ENCODE peak calls at places on chromosomes 6 and 20, in seven cellular contexts. One of them, this sample, is unnamed.

GRCh38 chr20:58682656-58683055 is 9.9 kb upstream of the NPEPL1 start:
- DNase-seq in IMR-90: peak
- DNase-seq in PC-9: no peak
- DNase-seq in endodermal cell: no peak
- DNase-seq in lower lobe of right lung: no peak
- DNase-seq in astrocyte: peak
- DNase-seq in AG10803: peak
- DNase-seq in this sample: no peak

GRCh38 chr6:43990275-43990626 is 137.0 kb downstream of the MRPL14 start:
- DNase-seq in IMR-90: peak
- DNase-seq in PC-9: no peak
- DNase-seq in endodermal cell: no peak
- DNase-seq in lower lobe of right lung: no peak
- DNase-seq in astrocyte: peak
- DNase-seq in AG10803: peak
- DNase-seq in this sample: no peak

GRCh38 chr20:58579069-58579818 is 64.0 kb upstream of the APCDD1L start:
- DNase-seq in IMR-90: no peak
- DNase-seq in PC-9: no peak
- DNase-seq in endodermal cell: no peak
- DNase-seq in lower lobe of right lung: no peak
- DNase-seq in astrocyte: no peak
- DNase-seq in AG10803: no peak
- DNase-seq in this sample: no peak

GRCh38 chr6:68317366-68317765 is 317.7 kb upstream of the ADGRB3 start:
- DNase-seq in IMR-90: no peak
- DNase-seq in PC-9: no peak
- DNase-seq in endodermal cell: no peak
- DNase-seq in lower lobe of right lung: no peak
- DNase-seq in astrocyte: no peak
- DNase-seq in AG10803: no peak
- DNase-seq in this sample: no peak

GRCh38 chr20:59005523-59006166 is 1.4 kb downstream of the CTSZ start:
- DNase-seq in IMR-90: no peak
- DNase-seq in PC-9: no peak
- DNase-seq in endodermal cell: peak
- DNase-seq in lower lobe of right lung: no peak
- DNase-seq in astrocyte: no peak
- DNase-seq in AG10803: no peak
- DNase-seq in this sample: no peak

GRCh38 chr20:60036346-60037119 is 78.3 kb downstream of the CDH26 start:
- DNase-seq in IMR-90: no peak
- DNase-seq in PC-9: no peak
- DNase-seq in endodermal cell: no peak
- DNase-seq in lower lobe of right lung: no peak
- DNase-seq in astrocyte: no peak
- DNase-seq in AG10803: no peak
- DNase-seq in this sample: no peak

GRCh38 chr20:50211065-50211464 is 20.4 kb downstream of the CEBPB start:
- DNase-seq in IMR-90: no peak
- DNase-seq in PC-9: no peak
- DNase-seq in endodermal cell: no peak
- DNase-seq in lower lobe of right lung: no peak
- DNase-seq in astrocyte: no peak
- DNase-seq in AG10803: no peak
- DNase-seq in this sample: no peak

GRCh38 chr20:51350941-51351631 is 191.4 kb downstream of the NFATC2 start:
- DNase-seq in IMR-90: peak
- DNase-seq in PC-9: no peak
- DNase-seq in endodermal cell: no peak
- DNase-seq in lower lobe of right lung: no peak
- DNase-seq in astrocyte: peak
- DNase-seq in AG10803: peak
- DNase-seq in this sample: peak

GRCh38 chr20:47573586-47573985 is 71.9 kb downstream of the NCOA3 start:
- DNase-seq in IMR-90: no peak
- DNase-seq in PC-9: no peak
- DNase-seq in endodermal cell: no peak
- DNase-seq in lower lobe of right lung: no peak
- DNase-seq in astrocyte: no peak
- DNase-seq in AG10803: no peak
- DNase-seq in this sample: no peak

GRCh38 chr6:81751388-81752083 is 945 bp downstream of the TENT5A start:
- DNase-seq in IMR-90: peak
- DNase-seq in PC-9: peak
- DNase-seq in endodermal cell: peak
- DNase-seq in lower lobe of right lung: peak
- DNase-seq in astrocyte: peak
- DNase-seq in AG10803: peak
- DNase-seq in this sample: peak

GRCh38 chr20:52426856-52427255 is 235.3 kb upstream of the ZFP64 start:
- DNase-seq in IMR-90: no peak
- DNase-seq in PC-9: no peak
- DNase-seq in endodermal cell: no peak
- DNase-seq in lower lobe of right lung: no peak
- DNase-seq in astrocyte: no peak
- DNase-seq in AG10803: no peak
- DNase-seq in this sample: no peak

GRCh38 chr6:56655996-56656395 is 13.3 kb upstream of the DST start:
- DNase-seq in IMR-90: no peak
- DNase-seq in PC-9: no peak
- DNase-seq in endodermal cell: no peak
- DNase-seq in lower lobe of right lung: no peak
- DNase-seq in astrocyte: no peak
- DNase-seq in AG10803: no peak
- DNase-seq in this sample: no peak

GRCh38 chr6:52577022-52577777 is at the start of gene TRAM2:
- DNase-seq in IMR-90: peak
- DNase-seq in PC-9: peak
- DNase-seq in endodermal cell: peak
- DNase-seq in lower lobe of right lung: peak
- DNase-seq in astrocyte: peak
- DNase-seq in AG10803: peak
- DNase-seq in this sample: peak

GRCh38 chr20:18190466-18191233 is 53.0 kb downstream of the KAT14 start:
- DNase-seq in IMR-90: no peak
- DNase-seq in PC-9: no peak
- DNase-seq in endodermal cell: peak
- DNase-seq in lower lobe of right lung: no peak
- DNase-seq in astrocyte: no peak
- DNase-seq in AG10803: no peak
- DNase-seq in this sample: no peak

GRCh38 chr6:63637865-63638445 is 2.4 kb downstream of the PHF3 start:
- DNase-seq in IMR-90: no peak
- DNase-seq in PC-9: no peak
- DNase-seq in endodermal cell: no peak
- DNase-seq in lower lobe of right lung: no peak
- DNase-seq in astrocyte: no peak
- DNase-seq in AG10803: peak
- DNase-seq in this sample: no peak

GRCh38 chr6:136793348-136793747 is 1.1 kb upstream of the MAP3K5 start:
- DNase-seq in IMR-90: no peak
- DNase-seq in PC-9: no peak
- DNase-seq in endodermal cell: no peak
- DNase-seq in lower lobe of right lung: no peak
- DNase-seq in astrocyte: no peak
- DNase-seq in AG10803: no peak
- DNase-seq in this sample: no peak
- H3K4me3 ChIP-seq in IMR-90: peak
- H3K4me3 ChIP-seq in PC-9: peak
- H3K4me3 ChIP-seq in endodermal cell: peak
- H3K4me3 ChIP-seq in lower lobe of right lung: peak
- H3K4me3 ChIP-seq in astrocyte: peak
- H3K4me3 ChIP-seq in AG10803: peak
- H3K4me3 ChIP-seq in this sample: peak

DNA sequence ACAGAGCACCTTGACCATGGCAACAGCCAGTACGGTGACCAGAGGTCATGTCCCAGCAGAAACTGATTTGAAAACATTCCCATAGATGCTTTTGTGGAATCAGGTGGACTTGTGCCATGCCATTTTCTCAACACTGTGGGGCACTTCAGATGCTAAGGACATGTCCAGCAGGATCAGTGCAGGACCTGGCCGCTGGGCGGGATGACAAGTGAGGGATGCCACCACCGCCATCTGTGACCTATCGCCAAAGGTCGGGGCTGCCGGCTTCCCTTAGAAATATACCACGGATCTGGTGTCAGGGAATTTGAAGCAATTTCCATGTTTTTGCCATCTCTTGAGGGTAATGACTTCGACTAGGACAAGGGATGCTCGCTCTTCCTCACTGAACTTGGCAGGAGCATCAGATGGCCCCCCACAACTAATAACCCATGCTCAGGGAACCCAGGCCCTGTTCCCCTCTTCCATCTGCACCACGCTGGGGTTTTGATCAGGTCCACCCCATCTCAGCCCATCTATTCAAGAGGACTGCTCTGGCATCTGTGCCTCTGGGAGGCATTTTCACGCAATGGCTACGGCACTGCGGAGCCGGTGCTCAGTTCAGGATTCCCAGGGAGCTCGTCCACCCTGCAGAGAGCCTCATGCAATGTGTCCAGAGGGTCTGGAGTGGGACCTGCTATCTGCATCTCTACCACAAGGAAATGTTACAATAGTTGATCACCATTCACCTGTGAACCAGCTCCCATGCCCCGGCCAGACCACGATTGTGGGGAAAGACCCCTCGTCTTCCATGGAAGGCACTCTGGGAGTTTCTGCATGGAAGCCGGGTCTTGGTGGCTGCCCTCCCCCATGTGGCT is 302.6 kb downstream of the TAF4 start:
- DNase-seq in IMR-90: no peak
- DNase-seq in PC-9: no peak
- DNase-seq in endodermal cell: peak
- DNase-seq in lower lobe of right lung: no peak
- DNase-seq in astrocyte: no peak
- DNase-seq in AG10803: no peak
- DNase-seq in this sample: no peak
- TF ChIP-seq CTCF in IMR-90: no peak
- TF ChIP-seq CTCF in PC-9: no peak
- TF ChIP-seq CTCF in endodermal cell: no peak
- TF ChIP-seq CTCF in lower lobe of right lung: no peak
- TF ChIP-seq CTCF in astrocyte: no peak
- TF ChIP-seq CTCF in AG10803: no peak
- TF ChIP-seq CTCF in this sample: no peak

GRCh38 chr6:27679968-27680694 is 207.2 kb upstream of the ZNF184 start:
- DNase-seq in IMR-90: no peak
- DNase-seq in PC-9: no peak
- DNase-seq in endodermal cell: peak
- DNase-seq in lower lobe of right lung: no peak
- DNase-seq in astrocyte: no peak
- DNase-seq in AG10803: no peak
- DNase-seq in this sample: no peak

GRCh38 chr6:27688014-27688586 is 215.2 kb upstream of the ZNF184 start:
- DNase-seq in IMR-90: peak
- DNase-seq in PC-9: peak
- DNase-seq in endodermal cell: peak
- DNase-seq in lower lobe of right lung: peak
- DNase-seq in astrocyte: peak
- DNase-seq in AG10803: peak
- DNase-seq in this sample: peak

GRCh38 chr6:27687154-27688013 is 214.5 kb upstream of the ZNF184 start:
- DNase-seq in IMR-90: peak
- DNase-seq in PC-9: peak
- DNase-seq in endodermal cell: peak
- DNase-seq in lower lobe of right lung: peak
- DNase-seq in astrocyte: peak
- DNase-seq in AG10803: peak
- DNase-seq in this sample: peak

GRCh38 chr6:27685278-27685677 is 212.4 kb upstream of the ZNF184 start:
- DNase-seq in IMR-90: no peak
- DNase-seq in PC-9: no peak
- DNase-seq in endodermal cell: no peak
- DNase-seq in lower lobe of right lung: no peak
- DNase-seq in astrocyte: no peak
- DNase-seq in AG10803: no peak
- DNase-seq in this sample: no peak

GRCh38 chr6:27684264-27685211 is 211.6 kb upstream of the ZNF184 start:
- DNase-seq in IMR-90: peak
- DNase-seq in PC-9: peak
- DNase-seq in endodermal cell: peak
- DNase-seq in lower lobe of right lung: no peak
- DNase-seq in astrocyte: peak
- DNase-seq in AG10803: peak
- DNase-seq in this sample: peak
- H3K4me3 ChIP-seq in IMR-90: no peak
- H3K4me3 ChIP-seq in PC-9: no peak
- H3K4me3 ChIP-seq in endodermal cell: peak
- H3K4me3 ChIP-seq in lower lobe of right lung: no peak
- H3K4me3 ChIP-seq in astrocyte: no peak
- H3K4me3 ChIP-seq in AG10803: no peak
- H3K4me3 ChIP-seq in this sample: no peak

GRCh38 chr6:17061097-17061496 is 40.8 kb upstream of the STMND1 start:
- DNase-seq in IMR-90: no peak
- DNase-seq in PC-9: no peak
- DNase-seq in endodermal cell: no peak
- DNase-seq in lower lobe of right lung: no peak
- DNase-seq in astrocyte: no peak
- DNase-seq in AG10803: no peak
- DNase-seq in this sample: no peak
- TF ChIP-seq CTCF in IMR-90: no peak
- TF ChIP-seq CTCF in PC-9: no peak
- TF ChIP-seq CTCF in endodermal cell: peak
- TF ChIP-seq CTCF in lower lobe of right lung: no peak
- TF ChIP-seq CTCF in astrocyte: no peak
- TF ChIP-seq CTCF in AG10803: no peak
- TF ChIP-seq CTCF in this sample: peak

GRCh38 chr6:51107769-51108203 is 289.1 kb downstream of the TFAP2B start:
- DNase-seq in IMR-90: no peak
- DNase-seq in PC-9: no peak
- DNase-seq in endodermal cell: no peak
- DNase-seq in lower lobe of right lung: no peak
- DNase-seq in astrocyte: no peak
- DNase-seq in AG10803: no peak
- DNase-seq in this sample: no peak
- H3K4me3 ChIP-seq in IMR-90: no peak
- H3K4me3 ChIP-seq in PC-9: no peak
- H3K4me3 ChIP-seq in endodermal cell: no peak
- H3K4me3 ChIP-seq in lower lobe of right lung: no peak
- H3K4me3 ChIP-seq in astrocyte: no peak
- H3K4me3 ChIP-seq in AG10803: no peak
- H3K4me3 ChIP-seq in this sample: no peak

GRCh38 chr20:25220021-25220730 is 24.7 kb downstream of the ENTPD6 start:
- DNase-seq in IMR-90: no peak
- DNase-seq in PC-9: no peak
- DNase-seq in endodermal cell: no peak
- DNase-seq in lower lobe of right lung: no peak
- DNase-seq in astrocyte: no peak
- DNase-seq in AG10803: no peak
- DNase-seq in this sample: no peak
- TF ChIP-seq CTCF in IMR-90: peak
- TF ChIP-seq CTCF in PC-9: peak
- TF ChIP-seq CTCF in endodermal cell: peak
- TF ChIP-seq CTCF in lower lobe of right lung: peak
- TF ChIP-seq CTCF in astrocyte: peak
- TF ChIP-seq CTCF in AG10803: peak
- TF ChIP-seq CTCF in this sample: peak

DNA sequence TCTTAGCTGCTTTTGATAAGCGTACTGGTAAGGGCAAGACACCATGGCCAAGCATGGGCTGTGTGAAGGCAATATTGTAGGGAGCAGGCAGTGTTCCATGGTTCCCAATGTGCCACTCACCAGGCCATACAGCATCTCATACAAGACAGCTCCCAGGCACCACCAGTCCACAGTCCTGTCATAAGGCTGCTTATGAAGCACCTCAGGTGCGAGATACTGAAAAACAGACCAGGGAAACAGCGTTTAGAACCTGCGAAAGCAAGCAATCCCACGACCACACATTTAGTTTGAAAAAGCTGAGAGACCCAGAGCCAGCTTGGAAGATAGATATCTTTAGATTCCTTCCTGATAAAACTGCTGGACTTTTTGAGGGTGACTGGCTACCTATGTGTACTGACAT is 119.1 kb upstream of the SLC2A12 start:
- DNase-seq in IMR-90: peak
- DNase-seq in PC-9: no peak
- DNase-seq in endodermal cell: no peak
- DNase-seq in lower lobe of right lung: no peak
- DNase-seq in astrocyte: no peak
- DNase-seq in AG10803: peak
- DNase-seq in this sample: no peak
- H3K4me3 ChIP-seq in IMR-90: peak
- H3K4me3 ChIP-seq in PC-9: no peak
- H3K4me3 ChIP-seq in endodermal cell: no peak
- H3K4me3 ChIP-seq in lower lobe of right lung: peak
- H3K4me3 ChIP-seq in astrocyte: peak
- H3K4me3 ChIP-seq in AG10803: peak
- H3K4me3 ChIP-seq in this sample: peak